ENCODE peak calls at places on chromosomes 11 and 22, in six cellular contexts. Y, I, G, N, V and B are unnamed samples.

GRCh38 chr11:45892856-45893255 is 7.4 kb downstream of the MAPK8IP1 start:
- DNase-seq in N (no peak), G (no peak), Y (no peak), I (peak), V (peak), B (no peak)

GRCh38 chr11:66268210-66268952 is at the start of gene RAB1B:
- DNase-seq in Y (peak), N (peak), I (peak), V (peak), G (peak), B (peak)

GRCh38 chr11:90840071-90840470 is 617.2 kb upstream of the CHORDC1 start:
- DNase-seq in Y (no peak), V (no peak), I (no peak), N (no peak), G (no peak), B (no peak)

GRCh38 chr22:42389137-42389536 is 43.1 kb downstream of the NFAM1 start:
- DNase-seq in V (no peak), G (no peak), I (no peak), N (no peak), Y (no peak), B (no peak)

GRCh38 chr11:87022254-87022653 is 15.5 kb upstream of the TMEM135 start:
- DNase-seq in V (no peak), I (no peak), N (no peak), Y (no peak), G (no peak), B (no peak)

GRCh38 chr11:75896843-75897419 is 81.9 kb downstream of the UVRAG start:
- DNase-seq in I (no peak), Y (no peak), V (no peak), G (no peak), N (no peak), B (no peak)

GRCh38 chr11:47464479-47464878 is 15.5 kb upstream of the RAPSN start:
- DNase-seq in Y (no peak), G (no peak), N (no peak), I (no peak), V (no peak), B (no peak)

GRCh38 chr11:45993438-45994064 is 71.1 kb downstream of the LARGE2 start:
- DNase-seq in Y (no peak), I (peak), G (no peak), V (peak), N (no peak), B (peak)

GRCh38 chr11:46120711-46121327 is 435 bp downstream of the PHF21A start:
- DNase-seq in I (peak), G (peak), N (no peak), V (peak), Y (peak), B (peak)

GRCh38 chr11:61581030-61581928 is at the start of gene SYT7:
- DNase-seq in I (peak), V (peak), N (peak), Y (peak), G (peak), B (peak)
- H3K4me3 ChIP-seq in I (no peak), V (peak), N (peak), Y (peak), G (peak), B (peak)

DNA sequence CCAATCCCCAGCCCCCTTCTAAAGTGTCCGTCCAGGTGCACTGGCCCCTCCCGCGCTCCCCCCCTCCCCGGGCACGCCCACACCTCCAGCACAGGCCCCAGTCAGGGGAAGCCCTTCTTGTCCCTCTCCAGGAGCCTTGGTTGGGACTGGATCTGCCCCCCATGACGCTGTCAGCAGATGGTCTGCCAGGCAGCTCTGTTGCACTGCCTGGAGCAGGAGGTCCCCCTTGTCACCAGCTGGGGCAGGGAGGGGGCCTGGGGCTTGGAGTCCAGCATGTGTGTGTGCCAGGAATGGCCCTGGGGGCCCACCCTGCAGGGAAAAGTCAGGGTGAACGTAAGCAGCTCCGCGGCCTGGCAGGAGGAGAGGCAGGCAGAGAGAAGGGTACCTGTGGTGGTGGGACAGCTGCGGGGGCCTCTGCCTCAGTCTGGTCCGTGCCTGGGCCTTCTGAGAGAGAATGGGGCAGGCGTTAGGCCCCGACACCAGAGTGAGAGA is 1.6 kb downstream of the IRF7 start:
- DNase-seq in I (no peak), Y (peak), N (no peak), G (no peak), V (no peak), B (no peak)
- TF ChIP-seq POLR2A in I (no peak), Y (no peak), N (no peak), G (no peak), V (no peak), B (no peak)

DNA sequence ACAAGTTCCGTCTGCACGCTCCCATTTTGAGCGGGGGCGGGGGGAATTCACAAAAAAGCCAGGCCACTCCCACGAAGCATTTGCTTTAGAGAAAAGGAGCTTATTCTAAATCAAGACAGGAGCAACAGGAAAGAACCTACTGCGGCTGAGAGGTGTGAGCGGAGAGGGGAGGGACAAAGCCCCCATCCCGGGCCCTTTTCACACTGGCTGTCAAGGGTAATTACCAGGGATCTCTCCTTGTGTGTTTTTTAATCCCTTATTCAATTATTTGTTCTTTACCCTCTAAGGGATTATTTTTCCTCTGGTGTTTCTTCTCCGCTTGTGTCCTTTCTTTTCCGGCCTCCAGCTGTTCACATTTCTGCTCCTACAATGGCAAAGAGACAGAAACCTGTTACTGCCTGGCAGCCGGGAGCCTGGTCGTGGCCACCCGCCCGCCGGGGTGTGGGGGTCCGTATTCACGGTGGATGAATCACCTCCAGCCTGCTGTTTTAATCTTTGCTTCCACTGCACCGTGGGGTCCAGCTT is 61.5 kb upstream of the FADD start:
- DNase-seq in V (peak), I (no peak), G (no peak), N (no peak), Y (no peak), B (no peak)
- H3K4me3 ChIP-seq in V (no peak), I (no peak), G (no peak), N (no peak), Y (peak), B (peak)

GRCh38 chr11:68048681-68049508 is 10.1 kb downstream of the TCIRG1 start:
- DNase-seq in N (no peak), I (no peak), Y (peak), V (no peak), G (no peak), B (no peak)

GRCh38 chr11:68045900-68046299 is 7.1 kb downstream of the TCIRG1 start:
- DNase-seq in G (no peak), N (no peak), I (no peak), V (no peak), Y (peak), B (no peak)

GRCh38 chr11:68049509-68050370 is 10.9 kb downstream of the TCIRG1 start:
- DNase-seq in V (no peak), I (peak), N (no peak), G (no peak), Y (no peak), B (no peak)

GRCh38 chr11:68044898-68045351 is 6.1 kb downstream of the TCIRG1 start:
- DNase-seq in V (no peak), I (no peak), G (no peak), Y (no peak), N (no peak), B (no peak)

DNA sequence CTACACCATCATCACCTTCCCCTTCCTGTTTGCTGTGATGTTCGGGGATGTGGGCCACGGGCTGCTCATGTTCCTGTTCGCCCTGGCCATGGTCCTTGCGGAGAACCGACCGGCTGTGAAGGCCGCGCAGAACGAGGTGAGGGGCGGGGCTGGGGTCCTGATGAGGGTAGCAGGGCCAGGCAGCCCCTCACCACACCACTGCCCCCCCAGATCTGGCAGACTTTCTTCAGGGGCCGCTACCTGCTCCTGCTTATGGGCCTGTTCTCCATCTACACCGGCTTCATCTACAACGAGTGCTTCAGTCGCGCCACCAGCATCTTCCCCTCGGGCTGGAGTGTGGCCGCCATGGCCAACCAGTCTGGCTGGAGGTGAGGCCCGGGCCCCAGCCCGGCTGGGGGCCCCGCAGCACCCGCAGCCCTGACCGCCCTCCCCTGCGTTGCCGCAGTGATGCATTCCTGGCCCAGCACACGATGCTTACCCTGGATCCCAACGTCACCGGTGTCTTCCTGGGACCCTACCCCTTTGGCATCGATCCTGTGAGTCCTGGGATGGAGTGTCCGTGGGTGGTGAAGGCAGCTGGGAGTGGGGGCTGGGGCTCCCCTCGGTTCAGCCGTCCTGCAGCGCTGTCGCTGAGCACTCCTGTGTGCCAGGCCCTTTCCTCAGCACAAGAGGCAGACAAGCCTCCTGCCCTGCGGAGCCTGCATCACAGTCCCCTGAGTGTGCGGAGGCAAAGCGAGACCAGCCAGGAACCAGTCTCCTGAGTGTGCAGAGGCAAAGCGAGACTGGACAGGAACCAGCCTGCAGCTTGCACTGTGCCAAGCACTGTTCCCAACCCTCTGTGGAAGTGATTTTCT is 8.8 kb downstream of the TCIRG1 start:
- DNase-seq in G (no peak), V (no peak), N (no peak), Y (peak), I (no peak), B (no peak)
- TF ChIP-seq POLR2A in G (no peak), V (no peak), N (no peak), Y (no peak), I (no peak), B (no peak)

DNA sequence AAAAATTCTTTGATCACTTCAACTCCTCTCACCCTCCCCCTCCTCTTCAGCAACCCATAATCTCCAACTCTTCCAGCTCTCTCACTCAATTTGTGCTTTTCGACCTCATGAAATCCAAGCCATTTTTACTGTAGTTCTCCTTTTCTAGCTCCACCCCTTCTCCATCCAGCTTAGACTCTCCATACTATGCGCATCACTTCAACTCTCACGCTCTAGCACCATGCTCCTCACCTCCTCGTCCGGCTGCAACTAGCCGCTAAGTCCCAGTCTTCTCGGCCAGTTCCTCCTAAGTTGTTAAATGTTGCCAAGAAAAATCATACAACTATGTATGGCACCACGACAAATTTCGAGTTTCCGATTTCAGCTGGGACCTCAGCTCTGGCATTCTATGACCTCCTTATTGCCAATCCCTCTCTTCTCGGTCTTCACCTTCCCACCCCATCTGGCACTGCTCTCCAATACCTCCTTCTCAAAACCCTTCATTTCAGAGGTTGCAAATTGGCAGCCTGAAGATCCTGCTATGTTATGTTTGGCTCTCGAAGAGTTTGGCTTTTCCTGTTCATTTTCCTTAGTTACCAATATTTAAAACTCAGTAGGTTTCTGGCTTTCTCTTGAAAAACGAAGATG is 1.1 kb downstream of the ZNF70 start:
- DNase-seq in Y (peak), V (no peak), G (no peak), N (no peak), I (no peak), B (no peak)
- H3K4me3 ChIP-seq in Y (peak), V (peak), G (no peak), N (peak), I (no peak), B (peak)